ENCODE peak calls at places on chromosomes 6 and 20, in four cellular contexts. M, T, B and S are unnamed samples.

GRCh38 chr6:12017263-12017662 is 5.2 kb downstream of the HIVEP1 start:
- DNase-seq in M (no peak), T (no peak), B (no peak), S (no peak)

GRCh38 chr20:63103402-63104311 is 96.9 kb upstream of the BHLHE23 start:
- DNase-seq in M (no peak), T (peak), B (no peak), S (no peak)

GRCh38 chr6:52904562-52905279 is 4.8 kb downstream of the GSTA3 start:
- DNase-seq in M (no peak), T (peak), B (peak), S (no peak)

GRCh38 chr20:3563113-3563512 is 92.3 kb downstream of the ATRN start:
- DNase-seq in M (no peak), T (no peak), B (no peak), S (no peak)

GRCh38 chr6:36825996-36826395 is 13.2 kb downstream of the CPNE5 start:
- DNase-seq in M (no peak), T (no peak), B (no peak), S (no peak)

GRCh38 chr20:38221041-38221589 is 39.4 kb downstream of the KIAA1755 start:
- DNase-seq in M (peak), T (peak), B (peak), S (peak)

GRCh38 chr6:69987550-69987949 is 121.2 kb downstream of the COL19A1 start:
- DNase-seq in M (no peak), T (no peak), B (no peak), S (no peak)

GRCh38 chr6:31702421-31702818 is 704 bp downstream of the ABHD16A start:
- DNase-seq in M (no peak), T (no peak), B (no peak), S (no peak)

GRCh38 chr20:32465092-32465900 is 107.2 kb downstream of the ASXL1 start:
- DNase-seq in M (no peak), T (no peak), B (no peak), S (peak)

GRCh38 chr6:120198033-120198432 is 848.5 kb upstream of the MAN1A1 start:
- DNase-seq in M (no peak), T (peak), B (no peak), S (no peak)

GRCh38 chr6:24935753-24936152 is at the start of gene RIPOR2:
- DNase-seq in M (no peak), T (peak), B (peak), S (peak)

GRCh38 chr20:59603176-59603575 is 1.2 kb upstream of the PHACTR3 start:
- DNase-seq in M (no peak), T (no peak), B (no peak), S (no peak)

GRCh38 chr6:131205891-131206290 is 70.6 kb downstream of the AKAP7 start:
- DNase-seq in M (no peak), T (no peak), B (no peak), S (no peak)

GRCh38 chr6:149049230-149049629 is 268.3 kb upstream of the TAB2 start:
- DNase-seq in M (no peak), T (no peak), B (no peak), S (no peak)

GRCh38 chr6:7617954-7618764 is 28.2 kb downstream of the SNRNP48 start:
- DNase-seq in M (peak), T (no peak), B (no peak), S (no peak)

GRCh38 chr6:39496951-39497350 is 174.4 kb upstream of the KCNK16 start:
- DNase-seq in M (no peak), T (no peak), B (no peak), S (peak)

GRCh38 chr6:75612434-75612833 is 10.8 kb downstream of the SENP6 start:
- DNase-seq in M (no peak), T (no peak), B (no peak), S (no peak)

GRCh38 chr6:125114248-125114858 is 39.2 kb upstream of the TPD52L1 start:
- DNase-seq in M (peak), T (peak), B (peak), S (no peak)

GRCh38 chr6:2432258-2432657 is 186.9 kb upstream of the GMDS start:
- DNase-seq in M (no peak), T (no peak), B (no peak), S (no peak)

GRCh38 chr20:2141592-2142575 is 40.3 kb downstream of the STK35 start:
- DNase-seq in M (no peak), T (no peak), B (no peak), S (no peak)

GRCh38 chr6:157822221-157823000 is 635 bp upstream of the SNX9 start:
- DNase-seq in M (no peak), T (peak), B (peak), S (no peak)

GRCh38 chr20:43666376-43667328 is at the start of gene MYBL2:
- DNase-seq in M (peak), T (peak), B (peak), S (peak)

GRCh38 chr6:116170358-116171057 is 44.6 kb upstream of the COL10A1 start:
- DNase-seq in M (no peak), T (no peak), B (no peak), S (no peak)

GRCh38 chr20:57403216-57403615 is 12.0 kb downstream of the RBM38 start:
- DNase-seq in M (no peak), T (no peak), B (no peak), S (no peak)

GRCh38 chr6:131631625-131632284 is 3.7 kb upstream of the MED23 start:
- DNase-seq in M (no peak), T (no peak), B (no peak), S (no peak)

GRCh38 chr20:42530855-42531674 is 658.6 kb downstream of the PTPRT start:
- DNase-seq in M (peak), T (peak), B (peak), S (no peak)

GRCh38 chr6:139640453-139640852 is 266.0 kb upstream of the CITED2 start:
- DNase-seq in M (no peak), T (no peak), B (no peak), S (no peak)

GRCh38 chr6:31906122-31906521 is 4.2 kb upstream of the ZBTB12 start:
- DNase-seq in M (no peak), T (peak), B (no peak), S (no peak)

GRCh38 chr6:56046576-56046975 is 171.2 kb upstream of the BMP5 start:
- DNase-seq in M (no peak), T (no peak), B (no peak), S (peak)

GRCh38 chr20:47233333-47234188 is 122.9 kb downstream of the ZMYND8 start:
- DNase-seq in M (no peak), T (no peak), B (no peak), S (no peak)

GRCh38 chr6:15585936-15586335 is 76.9 kb downstream of the DTNBP1 start:
- DNase-seq in M (no peak), T (no peak), B (no peak), S (no peak)

GRCh38 chr6:107956586-107957164 is 1.3 kb downstream of the SEC63 start:
- DNase-seq in M (no peak), T (no peak), B (no peak), S (no peak)

GRCh38 chr6:148873868-148874267 is 127.0 kb downstream of the UST start:
- DNase-seq in M (no peak), T (no peak), B (no peak), S (no peak)

GRCh38 chr6:108721308-108721707 is 126.9 kb upstream of the ARMC2 start:
- DNase-seq in M (no peak), T (no peak), B (no peak), S (no peak)

GRCh38 chr6:39892490-39893129 is 41.7 kb downstream of the MOCS1 start:
- DNase-seq in M (peak), T (peak), B (peak), S (no peak)